ENCODE peak calls at places on chromosomes 3 and 15, in ten cellular contexts. One of them, this sample, is unnamed.

GRCh38 chr3:161854232-161854771 is 357.7 kb downstream of the OTOL1 start:
- DNase-seq in AG04450: peak
- DNase-seq in WTC11: peak
- DNase-seq in endothelial cell of umbilical vein: no peak
- DNase-seq in fibroblast of the aortic adventitia: peak
- DNase-seq in colonic mucosa: peak
- DNase-seq in keratinocyte: no peak
- DNase-seq in fibroblast of lung: peak
- DNase-seq in AG09319: peak
- DNase-seq in Peyer's patch: no peak
- DNase-seq in this sample: peak

GRCh38 chr15:41879321-41879845 is 14.5 kb downstream of the SPTBN5 start:
- DNase-seq in endothelial cell of umbilical vein: no peak
- DNase-seq in WTC11: no peak
- DNase-seq in keratinocyte: no peak
- DNase-seq in AG04450: no peak
- DNase-seq in Peyer's patch: no peak
- DNase-seq in fibroblast of lung: no peak
- DNase-seq in colonic mucosa: no peak
- DNase-seq in fibroblast of the aortic adventitia: no peak
- DNase-seq in AG09319: no peak
- DNase-seq in this sample: no peak

GRCh38 chr3:37520802-37521350 is 340.8 kb upstream of the CTDSPL start:
- DNase-seq in endothelial cell of umbilical vein: no peak
- DNase-seq in Peyer's patch: no peak
- DNase-seq in AG04450: no peak
- DNase-seq in keratinocyte: no peak
- DNase-seq in AG09319: no peak
- DNase-seq in fibroblast of the aortic adventitia: no peak
- DNase-seq in colonic mucosa: no peak
- DNase-seq in fibroblast of lung: no peak
- DNase-seq in WTC11: no peak
- DNase-seq in this sample: no peak

GRCh38 chr3:99927651-99928390 is 110.2 kb downstream of the CMSS1 start:
- DNase-seq in Peyer's patch: no peak
- DNase-seq in colonic mucosa: no peak
- DNase-seq in keratinocyte: no peak
- DNase-seq in endothelial cell of umbilical vein: no peak
- DNase-seq in fibroblast of lung: no peak
- DNase-seq in AG04450: no peak
- DNase-seq in fibroblast of the aortic adventitia: no peak
- DNase-seq in WTC11: peak
- DNase-seq in AG09319: no peak
- DNase-seq in this sample: no peak

GRCh38 chr3:44348993-44349392 is 10.4 kb downstream of the TCAIM start:
- DNase-seq in AG09319: no peak
- DNase-seq in fibroblast of the aortic adventitia: peak
- DNase-seq in fibroblast of lung: no peak
- DNase-seq in colonic mucosa: no peak
- DNase-seq in AG04450: no peak
- DNase-seq in Peyer's patch: no peak
- DNase-seq in WTC11: no peak
- DNase-seq in keratinocyte: no peak
- DNase-seq in endothelial cell of umbilical vein: no peak
- DNase-seq in this sample: no peak

GRCh38 chr3:42443292-42443691 is 32.9 kb upstream of the LYZL4 start:
- DNase-seq in WTC11: no peak
- DNase-seq in Peyer's patch: no peak
- DNase-seq in keratinocyte: no peak
- DNase-seq in endothelial cell of umbilical vein: no peak
- DNase-seq in fibroblast of lung: no peak
- DNase-seq in AG09319: no peak
- DNase-seq in fibroblast of the aortic adventitia: no peak
- DNase-seq in AG04450: no peak
- DNase-seq in colonic mucosa: no peak
- DNase-seq in this sample: no peak

GRCh38 chr3:58386966-58387365 is 46.7 kb downstream of the PDHB start:
- DNase-seq in AG04450: peak
- DNase-seq in AG09319: peak
- DNase-seq in colonic mucosa: peak
- DNase-seq in Peyer's patch: no peak
- DNase-seq in endothelial cell of umbilical vein: peak
- DNase-seq in fibroblast of lung: peak
- DNase-seq in keratinocyte: no peak
- DNase-seq in WTC11: no peak
- DNase-seq in fibroblast of the aortic adventitia: peak
- DNase-seq in this sample: no peak

GRCh38 chr3:72907131-72907697 is 19.4 kb downstream of the GXYLT2 start:
- DNase-seq in AG04450: no peak
- DNase-seq in keratinocyte: no peak
- DNase-seq in fibroblast of lung: peak
- DNase-seq in WTC11: no peak
- DNase-seq in fibroblast of the aortic adventitia: peak
- DNase-seq in AG09319: peak
- DNase-seq in Peyer's patch: no peak
- DNase-seq in colonic mucosa: no peak
- DNase-seq in endothelial cell of umbilical vein: no peak
- DNase-seq in this sample: no peak

GRCh38 chr3:148066787-148067186 is 630.9 kb upstream of the AGTR1 start:
- DNase-seq in fibroblast of lung: no peak
- DNase-seq in fibroblast of the aortic adventitia: peak
- DNase-seq in colonic mucosa: no peak
- DNase-seq in keratinocyte: no peak
- DNase-seq in AG04450: no peak
- DNase-seq in AG09319: no peak
- DNase-seq in endothelial cell of umbilical vein: peak
- DNase-seq in Peyer's patch: no peak
- DNase-seq in WTC11: no peak
- DNase-seq in this sample: no peak

GRCh38 chr3:190709351-190709773 is 153.1 kb downstream of the GMNC start:
- DNase-seq in keratinocyte: no peak
- DNase-seq in WTC11: no peak
- DNase-seq in fibroblast of lung: peak
- DNase-seq in AG09319: no peak
- DNase-seq in colonic mucosa: no peak
- DNase-seq in AG04450: no peak
- DNase-seq in Peyer's patch: no peak
- DNase-seq in endothelial cell of umbilical vein: no peak
- DNase-seq in fibroblast of the aortic adventitia: peak
- DNase-seq in this sample: no peak

GRCh38 chr3:14769531-14770325 is 49.0 kb upstream of the FGD5 start:
- DNase-seq in fibroblast of lung: no peak
- DNase-seq in endothelial cell of umbilical vein: no peak
- DNase-seq in colonic mucosa: no peak
- DNase-seq in AG04450: no peak
- DNase-seq in Peyer's patch: no peak
- DNase-seq in fibroblast of the aortic adventitia: no peak
- DNase-seq in keratinocyte: no peak
- DNase-seq in WTC11: no peak
- DNase-seq in AG09319: no peak
- DNase-seq in this sample: no peak

GRCh38 chr3:42216820-42217416 is 49.1 kb downstream of the CCK start:
- DNase-seq in Peyer's patch: no peak
- DNase-seq in AG04450: no peak
- DNase-seq in colonic mucosa: no peak
- DNase-seq in keratinocyte: no peak
- DNase-seq in fibroblast of the aortic adventitia: no peak
- DNase-seq in AG09319: no peak
- DNase-seq in WTC11: no peak
- DNase-seq in fibroblast of lung: no peak
- DNase-seq in endothelial cell of umbilical vein: no peak
- DNase-seq in this sample: no peak

GRCh38 chr3:47855461-47856383 is 52.8 kb downstream of the DHX30 start:
- DNase-seq in AG09319: no peak
- DNase-seq in fibroblast of the aortic adventitia: no peak
- DNase-seq in colonic mucosa: no peak
- DNase-seq in keratinocyte: no peak
- DNase-seq in endothelial cell of umbilical vein: no peak
- DNase-seq in WTC11: no peak
- DNase-seq in Peyer's patch: no peak
- DNase-seq in AG04450: no peak
- DNase-seq in fibroblast of lung: no peak
- DNase-seq in this sample: no peak

GRCh38 chr15:89999676-90000174 is 1.4 kb upstream of the ZNF710 start:
- DNase-seq in fibroblast of lung: peak
- DNase-seq in fibroblast of the aortic adventitia: peak
- DNase-seq in keratinocyte: no peak
- DNase-seq in colonic mucosa: no peak
- DNase-seq in AG09319: no peak
- DNase-seq in endothelial cell of umbilical vein: no peak
- DNase-seq in AG04450: no peak
- DNase-seq in Peyer's patch: no peak
- DNase-seq in WTC11: peak
- DNase-seq in this sample: peak

GRCh38 chr15:82952156-82953081 is at the start of gene HOMER2:
- DNase-seq in AG09319: no peak
- DNase-seq in fibroblast of lung: no peak
- DNase-seq in WTC11: peak
- DNase-seq in AG04450: no peak
- DNase-seq in colonic mucosa: no peak
- DNase-seq in endothelial cell of umbilical vein: no peak
- DNase-seq in fibroblast of the aortic adventitia: no peak
- DNase-seq in Peyer's patch: no peak
- DNase-seq in keratinocyte: no peak
- DNase-seq in this sample: peak

GRCh38 chr3:141308588-141309218 is 59.6 kb upstream of the ZBTB38 start:
- DNase-seq in AG04450: no peak
- DNase-seq in Peyer's patch: peak
- DNase-seq in keratinocyte: peak
- DNase-seq in AG09319: no peak
- DNase-seq in endothelial cell of umbilical vein: peak
- DNase-seq in fibroblast of lung: peak
- DNase-seq in WTC11: peak
- DNase-seq in fibroblast of the aortic adventitia: peak
- DNase-seq in colonic mucosa: peak
- DNase-seq in this sample: peak
- TF ChIP-seq CTCF in AG04450: peak
- TF ChIP-seq CTCF in Peyer's patch: peak
- TF ChIP-seq CTCF in keratinocyte: peak
- TF ChIP-seq CTCF in AG09319: peak
- TF ChIP-seq CTCF in endothelial cell of umbilical vein: peak
- TF ChIP-seq CTCF in fibroblast of lung: peak
- TF ChIP-seq CTCF in WTC11: no peak
- TF ChIP-seq CTCF in fibroblast of the aortic adventitia: peak
- TF ChIP-seq CTCF in colonic mucosa: peak
- TF ChIP-seq CTCF in this sample: peak

DNA sequence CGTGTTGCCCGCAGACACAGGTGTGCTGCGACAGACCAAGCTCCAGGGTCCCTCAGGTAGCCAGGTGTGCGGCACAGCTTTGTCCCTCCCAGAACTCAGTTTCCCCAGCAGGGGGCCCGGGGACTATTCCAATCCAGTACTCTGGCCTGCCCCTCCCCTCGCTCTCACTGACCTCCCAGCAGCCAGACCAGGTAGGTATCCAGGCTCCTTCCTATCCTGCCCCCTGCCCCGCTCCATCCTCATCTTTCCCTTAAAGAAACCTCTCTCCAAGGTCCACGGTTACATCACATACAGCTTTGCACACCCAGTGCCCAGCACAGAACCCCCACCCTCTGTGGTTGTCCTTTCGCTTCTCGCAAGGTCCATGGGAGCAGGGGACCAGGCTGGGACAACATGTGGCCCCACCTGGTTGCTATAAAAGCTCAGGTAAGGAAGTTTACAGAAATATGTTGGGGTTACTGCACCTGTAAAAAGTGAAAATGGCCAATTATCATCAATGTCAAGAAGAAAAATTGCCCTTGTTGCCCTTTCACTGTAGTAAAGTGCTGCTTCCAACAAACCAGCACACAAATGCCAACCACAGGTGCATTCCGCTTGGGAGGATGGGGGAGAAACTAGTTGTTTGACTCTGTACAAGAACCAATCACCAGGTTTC is 7.3 kb upstream of the CYP11A1 start:
- DNase-seq in AG09319: no peak
- DNase-seq in WTC11: peak
- DNase-seq in endothelial cell of umbilical vein: no peak
- DNase-seq in fibroblast of lung: no peak
- DNase-seq in keratinocyte: no peak
- DNase-seq in colonic mucosa: no peak
- DNase-seq in Peyer's patch: no peak
- DNase-seq in fibroblast of the aortic adventitia: no peak
- DNase-seq in AG04450: no peak
- DNase-seq in this sample: no peak
- TF ChIP-seq CTCF in AG09319: no peak
- TF ChIP-seq CTCF in WTC11: no peak
- TF ChIP-seq CTCF in endothelial cell of umbilical vein: no peak
- TF ChIP-seq CTCF in fibroblast of lung: no peak
- TF ChIP-seq CTCF in keratinocyte: peak
- TF ChIP-seq CTCF in colonic mucosa: no peak
- TF ChIP-seq CTCF in Peyer's patch: no peak
- TF ChIP-seq CTCF in fibroblast of the aortic adventitia: no peak
- TF ChIP-seq CTCF in AG04450: no peak
- TF ChIP-seq CTCF in this sample: no peak

DNA sequence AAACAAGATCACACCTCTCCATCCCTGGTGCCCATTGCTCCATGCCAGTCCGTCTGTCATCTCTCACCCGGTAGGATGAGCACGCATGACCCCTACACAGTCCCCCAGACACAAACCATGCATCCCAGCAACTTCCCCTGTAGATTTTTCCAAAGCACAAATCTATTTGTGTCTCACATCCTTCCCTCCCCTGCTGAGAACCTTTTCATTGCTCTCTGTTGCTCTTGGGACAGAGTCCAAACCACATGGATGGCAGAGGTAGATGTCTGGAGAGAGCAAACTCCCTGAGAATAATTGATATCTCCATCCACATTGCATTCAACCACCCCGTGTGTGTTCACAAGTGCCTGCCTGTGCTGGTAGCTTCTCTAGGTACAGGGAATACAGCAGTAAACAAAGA is 29.9 kb upstream of the LRTM1 start:
- DNase-seq in Peyer's patch: no peak
- DNase-seq in fibroblast of the aortic adventitia: no peak
- DNase-seq in keratinocyte: no peak
- DNase-seq in AG04450: no peak
- DNase-seq in fibroblast of lung: no peak
- DNase-seq in colonic mucosa: no peak
- DNase-seq in AG09319: no peak
- DNase-seq in endothelial cell of umbilical vein: no peak
- DNase-seq in WTC11: no peak
- DNase-seq in this sample: no peak
- TF ChIP-seq CTCF in Peyer's patch: no peak
- TF ChIP-seq CTCF in fibroblast of the aortic adventitia: no peak
- TF ChIP-seq CTCF in keratinocyte: no peak
- TF ChIP-seq CTCF in AG04450: no peak
- TF ChIP-seq CTCF in fibroblast of lung: no peak
- TF ChIP-seq CTCF in colonic mucosa: no peak
- TF ChIP-seq CTCF in AG09319: no peak
- TF ChIP-seq CTCF in endothelial cell of umbilical vein: no peak
- TF ChIP-seq CTCF in WTC11: no peak
- TF ChIP-seq CTCF in this sample: no peak

GRCh38 chr3:8767667-8768363 is 1.6 kb downstream of the OXTR start:
- DNase-seq in AG09319: no peak
- DNase-seq in fibroblast of lung: peak
- DNase-seq in keratinocyte: peak
- DNase-seq in colonic mucosa: peak
- DNase-seq in AG04450: no peak
- DNase-seq in Peyer's patch: peak
- DNase-seq in WTC11: peak
- DNase-seq in fibroblast of the aortic adventitia: no peak
- DNase-seq in endothelial cell of umbilical vein: peak
- DNase-seq in this sample: no peak
- TF ChIP-seq CTCF in AG09319: peak
- TF ChIP-seq CTCF in fibroblast of lung: no peak
- TF ChIP-seq CTCF in keratinocyte: peak
- TF ChIP-seq CTCF in colonic mucosa: no peak
- TF ChIP-seq CTCF in AG04450: no peak
- TF ChIP-seq CTCF in Peyer's patch: peak
- TF ChIP-seq CTCF in WTC11: no peak
- TF ChIP-seq CTCF in fibroblast of the aortic adventitia: no peak
- TF ChIP-seq CTCF in endothelial cell of umbilical vein: no peak
- TF ChIP-seq CTCF in this sample: no peak

This sample was measured in neural crest cell.